ENCODE peak calls at places on chromosomes 2 and 18, in nine cellular contexts. I, E, L, U, B, W, Q, C and X are unnamed samples.

GRCh38 chr2:234241656-234242445 is 191.3 kb downstream of the SPP2 start:
- DNase-seq in I (no peak), E (no peak), L (no peak), U (no peak), B (no peak), W (no peak), Q (no peak), C (no peak), X (peak)

GRCh38 chr2:73238149-73238548 is 4.0 kb downstream of the CCT7 start:
- DNase-seq in I (no peak), E (no peak), L (no peak), U (no peak), B (no peak), W (no peak), Q (no peak), C (no peak), X (no peak)

GRCh38 chr18:37567061-37567993 is 1.7 kb upstream of the CELF4 start:
- DNase-seq in I (peak), E (peak), L (no peak), U (no peak), B (no peak), W (no peak), Q (no peak), C (peak), X (no peak)

GRCh38 chr2:230258483-230258882 is 32.9 kb downstream of the SP140 start:
- DNase-seq in I (no peak), E (no peak), L (no peak), U (no peak), B (no peak), W (no peak), Q (no peak), C (no peak), X (no peak)

GRCh38 chr2:152433814-152434213 is 98.8 kb downstream of the FMNL2 start:
- DNase-seq in I (no peak), E (no peak), L (no peak), U (no peak), B (no peak), W (no peak), Q (no peak), C (no peak), X (no peak)

GRCh38 chr18:44537521-44537920 is 143.2 kb upstream of the SETBP1 start:
- DNase-seq in I (no peak), E (no peak), L (no peak), U (no peak), B (no peak), W (no peak), Q (no peak), C (no peak), X (peak)

GRCh38 chr2:15673919-15674636 is 82.4 kb downstream of the DDX1 start:
- DNase-seq in I (no peak), E (no peak), L (no peak), U (no peak), B (no peak), W (no peak), Q (no peak), C (peak), X (no peak)

GRCh38 chr2:148721991-148722777 is 77.6 kb downstream of the EPC2 start:
- DNase-seq in I (no peak), E (no peak), L (no peak), U (no peak), B (no peak), W (no peak), Q (no peak), C (no peak), X (peak)

GRCh38 chr18:2627821-2628276 is 27.7 kb upstream of the SMCHD1 start:
- DNase-seq in I (no peak), E (no peak), L (no peak), U (no peak), B (no peak), W (no peak), Q (no peak), C (no peak), X (peak)

GRCh38 chr2:121164042-121164441 is 121.0 kb downstream of the TFCP2L1 start:
- DNase-seq in I (no peak), E (no peak), L (no peak), U (no peak), B (no peak), W (no peak), Q (no peak), C (no peak), X (no peak)

GRCh38 chr2:219968685-219969345 is 341.4 kb downstream of the SLC4A3 start:
- DNase-seq in I (no peak), E (no peak), L (no peak), U (no peak), B (no peak), W (no peak), Q (no peak), C (no peak), X (peak)

GRCh38 chr2:7994397-7994951 is 687.4 kb upstream of the ID2 start:
- DNase-seq in I (no peak), E (no peak), L (no peak), U (no peak), B (no peak), W (no peak), Q (no peak), C (no peak), X (no peak)

GRCh38 chr2:66929632-66930385 is 467.3 kb upstream of the ETAA1 start:
- DNase-seq in I (no peak), E (no peak), L (no peak), U (no peak), B (no peak), W (no peak), Q (no peak), C (no peak), X (peak)

GRCh38 chr2:73700661-73701447 is 36.3 kb downstream of the TPRKB start:
- DNase-seq in I (no peak), E (no peak), L (no peak), U (no peak), B (no peak), W (no peak), Q (no peak), C (no peak), X (no peak)

GRCh38 chr2:176035013-176035691 is 33.1 kb upstream of the LNPK start:
- DNase-seq in I (no peak), E (no peak), L (no peak), U (no peak), B (no peak), W (no peak), Q (no peak), C (no peak), X (no peak)

GRCh38 chr18:9673296-9674251 is 34.5 kb upstream of the RAB31 start:
- DNase-seq in I (peak), E (no peak), L (no peak), U (peak), B (no peak), W (no peak), Q (no peak), C (peak), X (peak)

GRCh38 chr18:77207540-77207939 is 42.1 kb upstream of the GALR1 start:
- DNase-seq in I (peak), E (peak), L (peak), U (peak), B (no peak), W (peak), Q (no peak), C (peak), X (peak)

GRCh38 chr18:35728676-35729075 is 147.1 kb downstream of the GALNT1 start:
- DNase-seq in I (no peak), E (no peak), L (no peak), U (no peak), B (no peak), W (no peak), Q (no peak), C (no peak), X (peak)

GRCh38 chr2:68465081-68465916 is 1.8 kb downstream of the FBXO48 start:
- DNase-seq in I (no peak), E (no peak), L (no peak), U (no peak), B (no peak), W (no peak), Q (no peak), C (no peak), X (no peak)

GRCh38 chr2:202429164-202429980 is 53.2 kb downstream of the BMPR2 start:
- DNase-seq in I (no peak), E (no peak), L (no peak), U (no peak), B (no peak), W (no peak), Q (no peak), C (no peak), X (peak)

GRCh38 chr2:106284255-106284654 is 90.2 kb upstream of the UXS1 start:
- DNase-seq in I (no peak), E (no peak), L (no peak), U (no peak), B (no peak), W (no peak), Q (no peak), C (no peak), X (no peak)

GRCh38 chr18:53567935-53568574 is 656.4 kb downstream of the MBD2 start:
- DNase-seq in I (peak), E (peak), L (no peak), U (peak), B (no peak), W (no peak), Q (no peak), C (peak), X (peak)

GRCh38 chr2:26737221-26737620 is 26.9 kb upstream of the SLC35F6 start:
- DNase-seq in I (no peak), E (no peak), L (no peak), U (no peak), B (no peak), W (no peak), Q (no peak), C (no peak), X (no peak)

GRCh38 chr2:40168032-40168431 is 283.9 kb downstream of the SLC8A1 start:
- DNase-seq in I (no peak), E (no peak), L (no peak), U (no peak), B (no peak), W (no peak), Q (no peak), C (no peak), X (no peak)

GRCh38 chr2:43104763-43105162 is 121.6 kb downstream of the ZFP36L2 start:
- DNase-seq in I (no peak), E (no peak), L (no peak), U (no peak), B (no peak), W (no peak), Q (no peak), C (no peak), X (no peak)

GRCh38 chr18:12911025-12911927 is 27.2 kb upstream of the PTPN2 start:
- DNase-seq in I (peak), E (no peak), L (peak), U (no peak), B (no peak), W (no peak), Q (peak), C (peak), X (peak)

GRCh38 chr18:63741769-63742168 is 33.4 kb upstream of the SERPINB7 start:
- DNase-seq in I (no peak), E (peak), L (no peak), U (no peak), B (no peak), W (no peak), Q (no peak), C (no peak), X (no peak)

GRCh38 chr2:112175333-112175732 is 37.1 kb downstream of the FBLN7 start:
- DNase-seq in I (no peak), E (no peak), L (no peak), U (no peak), B (no peak), W (no peak), Q (no peak), C (no peak), X (no peak)

GRCh38 chr2:96175951-96176350 is 30.7 kb upstream of the DUSP2 start:
- DNase-seq in I (no peak), E (no peak), L (no peak), U (no peak), B (no peak), W (no peak), Q (no peak), C (no peak), X (peak)

GRCh38 chr18:48932822-48933510 is 17.8 kb downstream of the SMAD7 start:
- DNase-seq in I (peak), E (no peak), L (no peak), U (no peak), B (no peak), W (no peak), Q (no peak), C (no peak), X (peak)